ENCODE peak calls at places on chromosomes 5 and 9, in six cellular contexts. N, T, L, S, X and Y are unnamed samples.

GRCh38 chr5:99929806-99930135 is 605.4 kb upstream of the FAM174A start:
- DNase-seq in S (no peak), L (no peak), X (no peak), N (no peak), T (no peak), Y (no peak)

GRCh38 chr9:135963938-135964337 is 2.8 kb upstream of the UBAC1 start:
- DNase-seq in X (no peak), N (no peak), T (no peak), S (no peak), L (no peak), Y (no peak)

GRCh38 chr9:87255437-87256155 is 242.1 kb upstream of the DAPK1 start:
- DNase-seq in X (no peak), L (no peak), N (no peak), S (no peak), T (no peak), Y (no peak)

GRCh38 chr9:138024131-138024530 is 146.5 kb downstream of the CACNA1B start:
- DNase-seq in L (no peak), T (no peak), S (no peak), X (no peak), N (no peak), Y (peak)

GRCh38 chr5:119347574-119347973 is 8.2 kb upstream of the TNFAIP8 start:
- DNase-seq in N (no peak), X (peak), L (no peak), S (no peak), T (no peak), Y (no peak)

GRCh38 chr5:139312075-139312474 is 18.5 kb downstream of the MATR3 start:
- DNase-seq in S (no peak), X (peak), T (no peak), L (no peak), N (no peak), Y (no peak)

GRCh38 chr5:10338996-10339903 is 14.2 kb upstream of the MARCHF6 start:
- DNase-seq in T (no peak), L (no peak), S (no peak), X (peak), N (no peak), Y (no peak)

GRCh38 chr9:98860871-98861293 is 53.4 kb downstream of the GALNT12 start:
- DNase-seq in X (peak), S (peak), T (peak), L (peak), N (peak), Y (no peak)

GRCh38 chr9:36407122-36407723 is 7.2 kb upstream of the RNF38 start:
- DNase-seq in X (peak), N (peak), L (peak), S (peak), T (peak), Y (peak)

GRCh38 chr9:113564804-113565237 is 101.3 kb downstream of the RGS3 start:
- DNase-seq in S (peak), X (peak), L (peak), N (peak), T (no peak), Y (no peak)

GRCh38 chr5:106876665-106877194 is 794.0 kb downstream of the EFNA5 start:
- DNase-seq in N (no peak), S (no peak), T (peak), L (no peak), X (peak), Y (no peak)

GRCh38 chr9:137462396-137463193 is 3.5 kb upstream of the NSMF start:
- DNase-seq in T (no peak), L (no peak), S (no peak), N (no peak), X (no peak), Y (peak)

GRCh38 chr9:123058834-123059233 is 25.4 kb downstream of the GPR21 start:
- DNase-seq in T (peak), X (no peak), N (peak), S (no peak), L (peak), Y (no peak)

GRCh38 chr5:1111727-1112289 is at the start of gene SLC12A7:
- DNase-seq in N (no peak), S (no peak), L (peak), T (peak), X (peak), Y (peak)

GRCh38 chr5:67542489-67542888 is 345.9 kb upstream of the CD180 start:
- DNase-seq in X (no peak), T (no peak), S (no peak), N (no peak), L (no peak), Y (no peak)

GRCh38 chr9:108041551-108041950 is 552.0 kb upstream of the KLF4 start:
- DNase-seq in S (no peak), L (peak), T (peak), X (no peak), N (peak), Y (no peak)

GRCh38 chr5:149141957-149142851 is 911 bp downstream of the ABLIM3 start:
- DNase-seq in N (peak), L (no peak), X (peak), S (no peak), T (no peak), Y (peak)

GRCh38 chr9:72309366-72310133 is 55.5 kb downstream of the ZFAND5 start:
- DNase-seq in X (no peak), L (no peak), T (peak), N (peak), S (no peak), Y (no peak)

GRCh38 chr5:125503958-125504357 is 757.5 kb upstream of the ZNF608 start:
- DNase-seq in X (no peak), S (no peak), L (no peak), T (no peak), N (no peak), Y (no peak)

GRCh38 chr5:73625314-73625904 is 587 bp upstream of the ARHGEF28 start:
- DNase-seq in N (no peak), L (no peak), S (no peak), X (no peak), T (no peak), Y (no peak)

GRCh38 chr5:18024542-18024941 is 390.3 kb downstream of the TAF11L14 start:
- DNase-seq in S (no peak), N (no peak), L (no peak), T (no peak), X (no peak), Y (no peak)

GRCh38 chr9:134575103-134575816 is 66.3 kb upstream of the COL5A1 start:
- DNase-seq in L (no peak), T (no peak), N (no peak), S (no peak), X (no peak), Y (peak)

GRCh38 chr5:24444439-24444838 is 200.3 kb downstream of the CDH10 start:
- DNase-seq in N (no peak), S (no peak), X (no peak), T (no peak), L (no peak), Y (no peak)

GRCh38 chr9:18739641-18740318 is 265.8 kb downstream of the ADAMTSL1 start:
- DNase-seq in N (no peak), S (no peak), X (no peak), T (no peak), L (no peak), Y (no peak)

GRCh38 chr9:103355000-103355399 is 359.9 kb downstream of the CYLC2 start:
- DNase-seq in N (no peak), X (no peak), L (no peak), S (no peak), T (no peak), Y (no peak)

GRCh38 chr9:27280858-27281257 is 16.1 kb downstream of the EQTN start:
- DNase-seq in S (no peak), N (no peak), T (no peak), L (no peak), X (no peak), Y (no peak)

GRCh38 chr9:3386753-3387152 is 139.0 kb downstream of the RFX3 start:
- DNase-seq in S (no peak), X (no peak), N (no peak), T (no peak), L (no peak), Y (no peak)

GRCh38 chr9:116592926-116593325 is 94.2 kb upstream of the TRIM32 start:
- DNase-seq in N (no peak), L (no peak), X (no peak), S (no peak), T (no peak), Y (no peak)

GRCh38 chr9:131530546-131530929 is 525 bp downstream of the UCK1 start:
- DNase-seq in X (peak), T (peak), N (peak), L (peak), S (no peak), Y (peak)

GRCh38 chr5:67100301-67100700 is 96.3 kb downstream of the CD180 start:
- DNase-seq in T (no peak), S (no peak), L (no peak), X (no peak), N (no peak), Y (no peak)

GRCh38 chr5:31119938-31120641 is 73.4 kb upstream of the CDH6 start:
- DNase-seq in S (no peak), T (no peak), X (peak), L (no peak), N (no peak), Y (no peak)

GRCh38 chr9:70315389-70315788 is 56.6 kb downstream of the SMC5 start:
- DNase-seq in S (no peak), T (no peak), L (peak), X (no peak), N (no peak), Y (no peak)

GRCh38 chr9:131096490-131097258 is at the start of gene AIF1L:
- DNase-seq in T (no peak), X (peak), N (no peak), L (peak), S (peak), Y (no peak)

GRCh38 chr5:135547590-135548254 is 12.0 kb upstream of the NEUROG1 start:
- DNase-seq in S (no peak), T (no peak), X (no peak), N (no peak), L (no peak), Y (no peak)

GRCh38 chr5:177378884-177379883 is 5.0 kb upstream of the SLC34A1 start:
- DNase-seq in S (no peak), N (peak), X (no peak), T (peak), L (peak), Y (no peak)

DNA sequence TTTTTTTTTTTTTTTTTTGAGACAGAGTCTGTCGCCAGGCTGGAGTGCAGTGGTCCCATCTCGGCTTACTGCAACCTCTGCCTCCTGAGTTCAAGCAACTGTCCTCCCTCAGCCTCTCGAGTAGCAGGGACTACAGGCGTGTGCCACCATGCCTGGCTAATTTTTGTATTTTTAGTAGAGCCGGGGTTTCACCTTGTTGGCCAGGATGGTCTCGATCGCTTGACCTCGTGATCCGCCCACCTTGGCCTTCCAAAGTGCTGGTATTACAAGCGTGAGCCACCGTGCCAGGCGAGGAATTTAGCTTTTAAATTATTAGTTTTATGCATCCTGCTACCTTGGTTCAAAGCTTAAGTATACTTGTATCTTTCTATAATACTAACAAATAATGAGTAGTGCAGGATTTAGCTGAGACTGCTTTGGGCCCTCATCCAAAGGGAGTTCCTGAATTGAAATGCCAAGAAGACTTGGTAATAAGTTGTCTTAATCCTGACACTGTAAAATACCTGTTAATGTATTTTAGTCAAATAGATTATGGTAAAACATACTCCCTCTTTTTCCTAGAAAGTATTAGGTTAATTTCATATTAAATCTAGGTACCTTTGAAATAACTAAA is 5.0 kb downstream of the CDC42SE2 start:
- DNase-seq in N (no peak), T (no peak), L (no peak), X (no peak), S (no peak), Y (no peak)
- H3K27ac ChIP-seq in N (no peak), T (no peak), L (peak), X (no peak), S (no peak), Y (peak)

GRCh38 chr5:142568271-142568995 is 117.5 kb downstream of the FGF1 start:
- DNase-seq in X (no peak), T (no peak), S (no peak), L (no peak), N (peak), Y (no peak)

GRCh38 chr5:142571921-142572320 is 114.0 kb downstream of the FGF1 start:
- DNase-seq in X (no peak), N (no peak), L (no peak), T (no peak), S (no peak), Y (no peak)

GRCh38 chr5:142571351-142571750 is 114.5 kb downstream of the FGF1 start:
- DNase-seq in L (no peak), N (no peak), X (no peak), S (no peak), T (no peak), Y (no peak)

GRCh38 chr5:142569905-142570304 is 116.0 kb downstream of the FGF1 start:
- DNase-seq in T (no peak), S (no peak), X (no peak), N (no peak), L (no peak), Y (no peak)

DNA sequence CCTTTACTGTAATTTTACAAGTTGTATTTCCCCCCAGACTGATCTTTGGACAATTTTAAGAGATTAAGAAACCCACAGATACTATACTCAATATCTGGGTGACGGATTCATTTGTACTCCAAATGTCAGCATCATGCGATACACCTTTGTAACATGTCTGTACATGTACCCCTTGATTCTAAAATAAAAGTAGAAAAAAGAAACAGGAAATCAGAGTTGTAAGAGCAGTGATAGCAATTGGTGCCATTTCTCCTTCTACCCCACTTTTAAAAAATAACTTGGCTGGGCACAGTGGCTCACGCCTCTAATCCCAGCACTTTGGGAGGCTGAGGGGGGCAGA is 116.9 kb downstream of the FGF1 start:
- DNase-seq in T (no peak), X (no peak), S (no peak), L (no peak), N (no peak), Y (no peak)
- H3K27ac ChIP-seq in T (no peak), X (no peak), S (no peak), L (no peak), N (no peak), Y (no peak)

DNA sequence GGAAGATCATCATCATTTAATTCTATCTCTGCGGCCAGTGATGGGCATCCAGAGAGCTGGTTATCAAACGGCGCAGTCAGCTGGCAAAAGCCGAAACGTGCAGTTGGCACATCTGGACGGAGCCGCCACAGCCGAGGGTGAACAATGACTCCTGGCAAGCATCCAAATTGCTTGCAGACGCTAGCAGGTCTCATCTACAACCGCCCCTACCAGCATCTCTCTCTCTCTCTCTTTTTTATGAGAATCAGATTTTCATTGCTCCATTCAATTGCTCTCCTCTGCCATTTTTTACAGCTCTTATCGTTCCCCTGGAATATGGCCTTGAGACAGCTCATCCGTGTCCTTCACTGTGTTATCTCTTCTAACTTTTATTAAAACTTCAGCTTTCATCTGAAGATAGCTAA is 165.2 kb downstream of the MAPKAP1 start:
- DNase-seq in S (no peak), N (no peak), T (no peak), X (no peak), L (no peak), Y (no peak)
- H3K27ac ChIP-seq in S (no peak), N (no peak), T (peak), X (no peak), L (no peak), Y (no peak)

DNA sequence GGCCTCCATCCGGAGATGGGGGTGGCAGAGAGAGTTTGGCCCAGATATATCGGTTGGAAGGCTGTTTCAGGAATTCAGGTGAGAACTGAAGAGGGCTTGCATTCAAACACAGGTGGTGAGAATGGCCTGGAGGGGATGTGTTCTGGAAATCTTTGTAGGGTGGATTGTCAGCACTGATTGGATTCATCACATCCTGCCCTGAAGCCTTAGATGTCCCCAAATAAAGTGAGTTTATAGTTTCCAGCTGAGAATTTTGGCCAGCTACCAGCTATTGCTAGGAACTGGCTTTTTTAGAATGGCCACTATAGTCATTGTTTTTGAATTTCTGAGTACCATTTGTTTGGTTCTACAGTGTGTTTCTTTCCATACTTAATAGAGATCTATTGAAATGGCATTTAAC is 46.1 kb upstream of the ANKH start:
- DNase-seq in L (no peak), X (no peak), T (no peak), S (no peak), N (no peak), Y (no peak)
- H3K27ac ChIP-seq in L (peak), X (no peak), T (no peak), S (no peak), N (no peak), Y (no peak)

GRCh38 chr5:80592761-80593160 is 22.7 kb upstream of the ANKRD34B start:
- DNase-seq in S (no peak), N (no peak), L (no peak), X (peak), T (no peak), Y (no peak)
- H3K27ac ChIP-seq in S (no peak), N (no peak), L (no peak), X (no peak), T (no peak), Y (no peak)

GRCh38 chr9:92600075-92600741 is 64.4 kb upstream of the ECM2 start:
- DNase-seq in S (no peak), L (no peak), N (peak), T (no peak), X (no peak), Y (no peak)
- H3K27ac ChIP-seq in S (no peak), L (peak), N (no peak), T (no peak), X (no peak), Y (peak)

DNA sequence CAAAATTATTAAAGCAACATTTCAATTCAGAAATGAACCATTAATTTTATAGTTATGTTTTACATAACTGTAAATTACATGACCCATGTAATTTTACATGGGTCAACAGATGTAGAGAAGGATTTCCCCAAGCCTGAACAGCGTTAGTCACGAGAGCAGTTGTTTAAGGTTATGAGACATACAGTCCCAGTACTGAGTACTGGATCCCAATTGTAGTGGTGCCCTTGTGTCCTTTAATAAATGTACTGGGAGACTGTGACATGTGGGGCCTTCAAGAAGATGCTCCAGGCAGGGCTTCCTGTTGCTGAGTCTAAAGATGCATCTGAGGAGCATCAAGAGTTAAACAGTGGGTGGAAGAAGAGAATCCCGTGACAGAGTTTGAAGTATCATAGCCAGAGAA is 125.5 kb upstream of the ZNF462 start:
- DNase-seq in S (no peak), T (no peak), N (no peak), X (no peak), L (no peak), Y (no peak)
- H3K27ac ChIP-seq in S (no peak), T (no peak), N (no peak), X (no peak), L (no peak), Y (no peak)

DNA sequence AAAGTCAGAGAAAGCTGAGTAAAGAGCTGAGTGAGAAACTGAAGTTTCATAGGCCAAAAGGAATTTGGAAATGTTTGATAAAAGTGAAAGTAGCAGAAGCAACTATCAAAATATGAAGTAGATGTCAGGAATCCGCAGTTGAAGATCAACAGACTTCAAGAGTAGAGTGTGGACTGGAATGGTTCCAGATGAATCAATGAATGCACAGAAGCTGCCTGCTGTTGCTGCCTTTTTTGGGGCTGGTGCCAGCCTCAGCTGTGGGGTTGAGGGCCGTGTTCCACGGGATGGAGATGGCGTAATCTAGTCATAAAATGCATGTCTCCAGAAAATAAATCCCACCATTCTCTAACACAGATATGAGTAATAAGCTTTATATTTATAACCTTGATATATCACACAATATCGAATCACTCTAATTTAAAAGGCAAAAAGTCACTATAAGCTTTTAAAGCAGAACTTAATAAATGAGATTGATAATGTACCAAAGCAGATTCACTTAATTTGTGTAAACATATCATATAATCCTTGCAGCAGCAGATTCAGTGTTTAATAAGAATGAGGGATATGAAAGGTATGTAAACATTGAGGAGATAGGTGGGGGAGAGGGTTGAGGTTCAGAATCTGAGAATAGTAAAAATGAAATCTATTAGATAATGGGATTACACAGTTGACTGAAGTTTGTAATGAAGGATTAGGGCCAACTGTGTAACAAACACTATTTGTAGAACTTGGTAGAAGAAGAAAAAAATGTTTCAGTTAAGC is 652.3 kb upstream of the FTMT start:
- DNase-seq in N (peak), S (no peak), X (no peak), T (peak), L (peak), Y (no peak)
- H3K27ac ChIP-seq in N (no peak), S (no peak), X (no peak), T (peak), L (no peak), Y (no peak)